ENCODE peak calls at places on chromosomes 7 and 10, in seven cellular contexts. R is IMR-90, L is transverse colon, B is heart left ventricle, D is HepG2, X is tibial nerve, I is uterus. U is an unnamed sample.
A peak's percentile ranks its signal among the peaks of the same experiment; 100 is the strongest.

GRCh38 chr10:12444981-12445700 is 95.8 kb downstream of the CAMK1D start:
- DNase-seq in R (no peak), L (peak; percentile 25), B (no peak), D (no peak), X (no peak), I (no peak), U (no peak)

GRCh38 chr7:104873346-104873849 is 140.6 kb upstream of the KMT2E start:
- DNase-seq in R (no peak), L (no peak), B (no peak), D (no peak), X (no peak), I (no peak), U (no peak)

GRCh38 chr10:29784175-29784773 is 149.5 kb upstream of the SVIL start:
- DNase-seq in R (peak; percentile 100), L (peak; percentile 39), B (no peak), D (peak; percentile 29), X (peak; percentile 17), I (peak; percentile 84), U (peak; percentile 77)

GRCh38 chr7:141262101-141262819 is 188.4 kb downstream of the TMEM178B start:
- DNase-seq in R (no peak), L (no peak), B (no peak), D (no peak), X (no peak), I (no peak), U (no peak)

GRCh38 chr10:131561897-131562296 is 250.4 kb upstream of the TCERG1L start:
- DNase-seq in R (no peak), L (no peak), B (no peak), D (no peak), X (no peak), I (no peak), U (no peak)

GRCh38 chr7:130845581-130846085 is 111.6 kb upstream of the KLF14 start:
- DNase-seq in R (peak; percentile 89), L (no peak), B (no peak), D (no peak), X (no peak), I (no peak), U (peak; percentile 50)

GRCh38 chr10:30583778-30584415 is 45.7 kb downstream of the LYZL2 start:
- DNase-seq in R (peak; percentile 77), L (peak; percentile 79), B (no peak), D (peak; percentile 84), X (peak; percentile 22), I (peak; percentile 78), U (peak; percentile 48)

GRCh38 chr7:98745722-98746318 is 124.0 kb downstream of the TMEM130 start:
- DNase-seq in R (peak; percentile 17), L (peak; percentile 79), B (peak; percentile 79), D (peak; percentile 53), X (no peak), I (no peak), U (peak; percentile 62)

GRCh38 chr10:52351911-52352310 is 37.8 kb downstream of the DKK1 start:
- DNase-seq in R (peak; percentile 37), L (no peak), B (no peak), D (no peak), X (no peak), I (no peak), U (peak; percentile 5)

GRCh38 chr7:140870003-140870402 is 54.7 kb downstream of the BRAF start:
- DNase-seq in R (no peak), L (no peak), B (no peak), D (no peak), X (no peak), I (no peak), U (no peak)

GRCh38 chr10:2387261-2387660 is 649.9 kb upstream of the ADARB2 start:
- DNase-seq in R (no peak), L (no peak), B (no peak), D (no peak), X (no peak), I (no peak), U (no peak)

GRCh38 chr7:25143763-25144162 is 18.7 kb upstream of the CYCS start:
- DNase-seq in R (no peak), L (no peak), B (no peak), D (no peak), X (no peak), I (no peak), U (no peak)

GRCh38 chr7:133797818-133798485 is 329.2 kb upstream of the LRGUK start:
- DNase-seq in R (peak; percentile 82), L (no peak), B (no peak), D (no peak), X (no peak), I (no peak), U (no peak)

GRCh38 chr10:29120216-29120615 is 168.7 kb upstream of the LYZL1 start:
- DNase-seq in R (peak; percentile 89), L (no peak), B (no peak), D (no peak), X (no peak), I (no peak), U (peak; percentile 35)

GRCh38 chr10:113020425-113020753 is 70.3 kb downstream of the TCF7L2 start:
- DNase-seq in R (no peak), L (no peak), B (no peak), D (no peak), X (no peak), I (no peak), U (no peak)

GRCh38 chr10:33015798-33016547 is 57.9 kb upstream of the ITGB1 start:
- DNase-seq in R (peak; percentile 86), L (no peak), B (no peak), D (no peak), X (no peak), I (no peak), U (no peak)

GRCh38 chr10:77636967-77637473 is 588 bp downstream of the KCNMA1 start:
- DNase-seq in R (no peak), L (no peak), B (no peak), D (no peak), X (no peak), I (no peak), U (peak; percentile 49)

GRCh38 chr10:112461029-112461887 is 14.2 kb downstream of the VTI1A start:
- DNase-seq in R (peak; percentile 87), L (no peak), B (no peak), D (no peak), X (no peak), I (no peak), U (no peak)

GRCh38 chr7:117185124-117185523 is 137.7 kb downstream of the WNT2 start:
- DNase-seq in R (no peak), L (no peak), B (no peak), D (no peak), X (no peak), I (no peak), U (no peak)

GRCh38 chr7:117184367-117184766 is 138.5 kb downstream of the WNT2 start:
- DNase-seq in R (no peak), L (no peak), B (no peak), D (no peak), X (no peak), I (no peak), U (no peak)

GRCh38 chr7:117186631-117187030 is 136.2 kb downstream of the WNT2 start:
- DNase-seq in R (no peak), L (no peak), B (no peak), D (no peak), X (no peak), I (no peak), U (no peak)

GRCh38 chr7:117183729-117184128 is 139.1 kb downstream of the WNT2 start:
- DNase-seq in R (no peak), L (no peak), B (no peak), D (no peak), X (no peak), I (no peak), U (no peak)

DNA sequence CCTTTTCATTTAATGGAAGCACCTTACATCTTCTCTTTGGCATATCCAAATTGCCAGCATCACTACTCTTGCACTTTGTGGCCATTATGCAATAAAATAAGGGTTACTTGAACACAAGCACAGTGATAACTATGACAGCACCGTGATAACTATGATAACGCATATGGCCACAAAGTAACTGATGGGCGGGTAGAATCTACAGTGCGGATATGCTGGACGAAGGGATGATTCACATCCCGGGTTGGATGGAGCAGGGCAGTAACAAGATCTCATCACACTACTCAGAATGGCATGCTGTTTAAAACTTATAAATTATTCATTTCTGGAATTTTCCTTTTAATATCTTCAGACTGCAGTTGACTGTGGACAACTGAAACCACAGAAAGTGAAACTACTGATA is 136.6 kb downstream of the WNT2 start:
- DNase-seq in R (peak; percentile 85), L (no peak), B (no peak), D (no peak), X (no peak), I (no peak), U (peak; percentile 9)
- TF ChIP-seq POLR2A in R (no peak), L (no peak), B (no peak), D (no peak), X (no peak), I (no peak), U (no peak)

GRCh38 chr7:1897861-1898627 is 228.0 kb downstream of the ELFN1 start:
- DNase-seq in R (no peak), L (no peak), B (peak; percentile 38), D (no peak), X (no peak), I (no peak), U (no peak)
- TF ChIP-seq POLR2A in R (no peak), L (no peak), B (no peak), D (no peak), X (no peak), I (no peak), U (no peak)

DNA sequence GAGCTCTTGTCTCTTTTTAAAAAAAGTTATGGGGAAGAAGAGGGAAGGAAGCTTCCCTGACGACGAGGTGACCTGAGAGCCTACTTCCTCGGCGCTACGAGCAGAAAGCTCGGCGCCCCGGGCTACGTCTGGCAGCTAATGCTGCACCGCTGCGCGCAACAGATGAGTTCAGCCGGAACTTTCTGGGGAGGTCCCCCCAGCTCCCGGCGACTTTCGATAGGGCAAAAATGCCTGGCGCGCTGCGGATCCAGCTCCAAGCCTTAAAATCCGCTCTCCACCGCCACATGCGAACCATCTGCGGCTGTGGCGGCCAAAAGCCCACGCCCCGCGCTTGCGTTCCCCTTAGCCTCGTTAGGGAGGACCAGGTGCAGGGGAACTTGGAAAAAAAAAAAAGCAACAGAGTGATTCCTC is 620 bp downstream of the P4HA1 start:
- DNase-seq in R (peak; percentile 60), L (peak; percentile 74), B (peak; percentile 80), D (no peak), X (peak; percentile 41), I (peak; percentile 56), U (peak; percentile 53)
- TF ChIP-seq POLR2A in R (no peak), L (no peak), B (no peak), D (peak; percentile 43), X (no peak), I (no peak), U (peak; percentile 54)

DNA sequence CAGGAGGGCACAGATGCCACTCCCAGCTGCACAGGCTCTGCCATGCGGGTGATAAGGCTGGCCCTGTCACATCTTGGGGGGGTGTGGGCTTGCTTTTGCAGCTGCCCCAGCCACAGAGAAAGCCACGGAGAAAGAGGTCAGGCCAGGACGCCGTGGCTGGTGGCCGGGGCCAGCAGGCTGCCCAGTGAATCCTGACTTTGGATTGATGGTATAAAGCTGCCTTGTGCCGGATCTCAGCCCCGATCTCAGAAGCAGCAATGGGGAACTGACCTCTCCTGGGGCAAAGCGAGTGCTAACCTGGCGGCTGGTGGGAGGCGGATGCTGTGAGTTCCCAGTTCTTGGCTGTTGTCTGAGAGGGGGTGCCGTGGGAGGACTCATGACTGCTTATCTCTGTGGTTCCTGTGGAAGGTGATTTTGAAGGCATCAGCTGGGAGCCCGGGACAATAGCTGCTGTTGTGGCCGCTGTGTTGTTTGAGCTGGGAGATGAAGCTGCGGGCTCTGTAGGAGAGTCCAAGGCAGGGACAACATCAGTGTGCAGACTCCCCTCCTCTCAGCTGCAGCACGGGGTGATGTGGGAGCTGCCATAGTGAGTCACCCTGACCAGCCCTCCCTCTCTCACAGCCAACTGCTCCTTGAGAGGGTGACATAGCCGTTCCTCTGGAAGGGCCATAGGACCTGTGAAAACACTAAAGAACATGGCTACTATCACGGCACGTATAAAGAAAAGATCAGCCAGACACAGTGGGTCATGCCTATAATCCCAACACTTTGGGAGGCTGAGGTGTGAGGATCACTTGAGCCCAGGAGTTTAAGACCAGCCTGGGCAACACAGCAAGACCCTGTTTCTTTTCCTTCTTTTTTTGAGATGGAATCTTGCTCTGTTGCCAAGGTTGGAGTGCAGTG is 17.0 kb downstream of the IL15RA start:
- DNase-seq in R (peak; percentile 73), L (no peak), B (no peak), D (no peak), X (no peak), I (peak; percentile 54), U (no peak)
- TF ChIP-seq POLR2A in R (no peak), L (no peak), B (no peak), D (no peak), X (no peak), I (no peak), U (no peak)

U was measured in H54.